ENCODE peak calls at places on chromosomes 7 and 10, in four cellular contexts. X is activated effector memory CD4-positive, alpha-beta T cell treated with anti-CD3 and anti-CD28 coated beads, Interleukin-2, amount 50 U/mL, for 16 hours; Y is NCI-H1092; L is type B pancreatic cell. J is an unnamed sample.

GRCh38 chr10:48466611-48467240 is 138.1 kb downstream of the ARHGAP22 start:
- DNase-seq in X (peak; percentile 50), Y (no peak), L (peak; percentile 66), J (no peak)

GRCh38 chr10:79335094-79335469 is 12.2 kb upstream of the PPIF start:
- DNase-seq in X (no peak), Y (no peak), L (no peak), J (no peak)

GRCh38 chr7:27124096-27124978 is 6.2 kb downstream of the HOXA4 start:
- DNase-seq in X (peak; percentile 22), Y (no peak), L (peak; percentile 85), J (no peak)

GRCh38 chr7:2621948-2622640 is 9.7 kb upstream of the TTYH3 start:
- DNase-seq in X (no peak), Y (peak; percentile 34), L (no peak), J (peak; percentile 58)

GRCh38 chr7:94655884-94656657 is at the start of gene SGCE:
- DNase-seq in X (peak; percentile 76), Y (peak; percentile 77), L (peak; percentile 86), J (peak; percentile 32)

GRCh38 chr10:103724074-103724473 is 131.3 kb downstream of the SH3PXD2A start:
- DNase-seq in X (no peak), Y (no peak), L (no peak), J (no peak)

GRCh38 chr10:19488592-19489280 is 327.5 kb upstream of the PLXDC2 start:
- DNase-seq in X (no peak), Y (no peak), L (peak; percentile 70), J (no peak)

GRCh38 chr10:79374312-79375191 is 27.3 kb downstream of the PPIF start:
- DNase-seq in X (peak; percentile 92), Y (peak; percentile 25), L (peak; percentile 87), J (peak; percentile 75)

GRCh38 chr10:71984798-71985388 is 20.7 kb downstream of the CHST3 start:
- DNase-seq in X (no peak), Y (no peak), L (no peak), J (no peak)

GRCh38 chr10:6642881-6643280 is 62.8 kb upstream of the PRKCQ start:
- DNase-seq in X (no peak), Y (no peak), L (no peak), J (no peak)

GRCh38 chr7:122790132-122790531 is 87.4 kb upstream of the RNF148 start:
- DNase-seq in X (no peak), Y (peak; percentile 77), L (no peak), J (peak; percentile 43)

GRCh38 chr7:51321961-51322515 is 5.4 kb upstream of the COBL start:
- DNase-seq in X (no peak), Y (no peak), L (no peak), J (no peak)

GRCh38 chr10:33143160-33143728 is 185.2 kb upstream of the ITGB1 start:
- DNase-seq in X (peak; percentile 83), Y (no peak), L (no peak), J (peak; percentile 6)

J was measured in NB4.